ENCODE peak calls at places on chromosomes 4 and X, in ten cellular contexts. One of them, this sample, is unnamed.

GRCh38 chrX:71671043-71671829 is 3.9 kb downstream of the LOC101059915 start:
- DNase-seq in upper lobe of right lung: peak
- DNase-seq in heart left ventricle: no peak
- DNase-seq in fibroblast of the aortic adventitia: no peak
- DNase-seq in stomach: no peak
- DNase-seq in astrocyte of the spinal cord: no peak
- DNase-seq in A673: no peak
- DNase-seq in fibroblast of mammary gland: no peak
- DNase-seq in AG10803: no peak
- DNase-seq in vagina: peak
- DNase-seq in this sample: no peak

GRCh38 chrX:47191331-47191730 is 2.3 kb upstream of the UBA1 start:
- DNase-seq in upper lobe of right lung: no peak
- DNase-seq in heart left ventricle: no peak
- DNase-seq in fibroblast of the aortic adventitia: no peak
- DNase-seq in stomach: peak
- DNase-seq in astrocyte of the spinal cord: no peak
- DNase-seq in A673: peak
- DNase-seq in fibroblast of mammary gland: peak
- DNase-seq in AG10803: no peak
- DNase-seq in vagina: no peak
- DNase-seq in this sample: no peak

GRCh38 chr4:48017108-48017527 is 546 bp downstream of the NIPAL1 start:
- DNase-seq in upper lobe of right lung: peak
- DNase-seq in heart left ventricle: peak
- DNase-seq in fibroblast of the aortic adventitia: peak
- DNase-seq in stomach: peak
- DNase-seq in astrocyte of the spinal cord: peak
- DNase-seq in A673: peak
- DNase-seq in fibroblast of mammary gland: peak
- DNase-seq in AG10803: peak
- DNase-seq in vagina: no peak
- DNase-seq in this sample: peak

GRCh38 chr4:11546391-11547160 is 117.9 kb upstream of the HS3ST1 start:
- DNase-seq in upper lobe of right lung: no peak
- DNase-seq in heart left ventricle: no peak
- DNase-seq in fibroblast of the aortic adventitia: no peak
- DNase-seq in stomach: no peak
- DNase-seq in astrocyte of the spinal cord: no peak
- DNase-seq in A673: no peak
- DNase-seq in fibroblast of mammary gland: no peak
- DNase-seq in AG10803: no peak
- DNase-seq in vagina: no peak
- DNase-seq in this sample: no peak

GRCh38 chr4:99679204-99679603 is 21.6 kb upstream of the C4orf54 start:
- DNase-seq in upper lobe of right lung: no peak
- DNase-seq in heart left ventricle: peak
- DNase-seq in fibroblast of the aortic adventitia: peak
- DNase-seq in stomach: no peak
- DNase-seq in astrocyte of the spinal cord: no peak
- DNase-seq in A673: peak
- DNase-seq in fibroblast of mammary gland: no peak
- DNase-seq in AG10803: no peak
- DNase-seq in vagina: no peak
- DNase-seq in this sample: no peak

GRCh38 chr4:95850161-95850560 is 10.3 kb downstream of the PDHA2 start:
- DNase-seq in upper lobe of right lung: no peak
- DNase-seq in heart left ventricle: no peak
- DNase-seq in fibroblast of the aortic adventitia: no peak
- DNase-seq in stomach: no peak
- DNase-seq in astrocyte of the spinal cord: no peak
- DNase-seq in A673: no peak
- DNase-seq in fibroblast of mammary gland: no peak
- DNase-seq in AG10803: no peak
- DNase-seq in vagina: no peak
- DNase-seq in this sample: no peak

GRCh38 chr4:150070464-150071170 is 7.6 kb upstream of the DCLK2 start:
- DNase-seq in upper lobe of right lung: no peak
- DNase-seq in heart left ventricle: no peak
- DNase-seq in fibroblast of the aortic adventitia: peak
- DNase-seq in stomach: no peak
- DNase-seq in astrocyte of the spinal cord: peak
- DNase-seq in A673: no peak
- DNase-seq in fibroblast of mammary gland: peak
- DNase-seq in AG10803: peak
- DNase-seq in vagina: no peak
- DNase-seq in this sample: no peak

GRCh38 chr4:76430519-76431388 is 4.3 kb upstream of the SHROOM3 start:
- DNase-seq in upper lobe of right lung: no peak
- DNase-seq in heart left ventricle: no peak
- DNase-seq in fibroblast of the aortic adventitia: peak
- DNase-seq in stomach: no peak
- DNase-seq in astrocyte of the spinal cord: peak
- DNase-seq in A673: peak
- DNase-seq in fibroblast of mammary gland: peak
- DNase-seq in AG10803: peak
- DNase-seq in vagina: no peak
- DNase-seq in this sample: peak

GRCh38 chrX:95427389-95427788 is 1257.3 kb upstream of the DIAPH2 start:
- DNase-seq in upper lobe of right lung: no peak
- DNase-seq in heart left ventricle: no peak
- DNase-seq in fibroblast of the aortic adventitia: peak
- DNase-seq in stomach: no peak
- DNase-seq in astrocyte of the spinal cord: peak
- DNase-seq in A673: peak
- DNase-seq in fibroblast of mammary gland: peak
- DNase-seq in AG10803: no peak
- DNase-seq in vagina: no peak
- DNase-seq in this sample: no peak

GRCh38 chr4:188295899-188296298 is 156.7 kb downstream of the TRIML1 start:
- DNase-seq in upper lobe of right lung: no peak
- DNase-seq in heart left ventricle: no peak
- DNase-seq in fibroblast of the aortic adventitia: no peak
- DNase-seq in stomach: no peak
- DNase-seq in astrocyte of the spinal cord: no peak
- DNase-seq in A673: peak
- DNase-seq in fibroblast of mammary gland: peak
- DNase-seq in AG10803: peak
- DNase-seq in vagina: no peak
- DNase-seq in this sample: no peak

GRCh38 chr4:188297873-188298272 is 158.6 kb downstream of the TRIML1 start:
- DNase-seq in upper lobe of right lung: no peak
- DNase-seq in heart left ventricle: no peak
- DNase-seq in fibroblast of the aortic adventitia: no peak
- DNase-seq in stomach: no peak
- DNase-seq in astrocyte of the spinal cord: peak
- DNase-seq in A673: no peak
- DNase-seq in fibroblast of mammary gland: peak
- DNase-seq in AG10803: peak
- DNase-seq in vagina: no peak
- DNase-seq in this sample: no peak

DNA sequence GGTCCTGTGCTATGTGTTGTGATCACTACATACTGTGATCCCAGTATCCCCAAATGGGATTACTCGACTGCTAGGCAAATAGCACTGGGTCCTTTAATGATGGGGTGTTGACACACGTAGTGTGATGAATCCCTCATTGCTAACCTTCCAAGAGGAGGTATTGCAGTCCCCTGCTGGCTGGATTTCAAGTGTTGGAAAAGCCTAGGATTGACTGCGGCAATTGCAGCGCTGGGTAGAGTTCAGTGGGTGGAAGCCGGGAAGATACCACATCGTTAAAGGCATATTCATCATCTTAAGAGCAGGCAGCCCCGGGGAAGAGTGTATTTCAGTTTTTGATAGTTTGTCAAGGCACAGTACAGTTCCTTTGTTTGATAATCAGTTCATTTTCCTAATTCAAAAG is 159.9 kb downstream of the TRIML1 start:
- DNase-seq in upper lobe of right lung: no peak
- DNase-seq in heart left ventricle: no peak
- DNase-seq in fibroblast of the aortic adventitia: no peak
- DNase-seq in stomach: no peak
- DNase-seq in astrocyte of the spinal cord: no peak
- DNase-seq in A673: peak
- DNase-seq in fibroblast of mammary gland: peak
- DNase-seq in AG10803: no peak
- DNase-seq in vagina: no peak
- DNase-seq in this sample: no peak
- TF ChIP-seq CTCF in upper lobe of right lung: no peak
- TF ChIP-seq CTCF in heart left ventricle: no peak
- TF ChIP-seq CTCF in fibroblast of the aortic adventitia: no peak
- TF ChIP-seq CTCF in stomach: no peak
- TF ChIP-seq CTCF in astrocyte of the spinal cord: no peak
- TF ChIP-seq CTCF in A673: no peak
- TF ChIP-seq CTCF in fibroblast of mammary gland: no peak
- TF ChIP-seq CTCF in AG10803: no peak
- TF ChIP-seq CTCF in vagina: no peak
- TF ChIP-seq CTCF in this sample: no peak

GRCh38 chrX:56232221-56233082 is at the start of gene KLF8:
- DNase-seq in upper lobe of right lung: peak
- DNase-seq in heart left ventricle: peak
- DNase-seq in fibroblast of the aortic adventitia: no peak
- DNase-seq in stomach: peak
- DNase-seq in astrocyte of the spinal cord: no peak
- DNase-seq in A673: peak
- DNase-seq in fibroblast of mammary gland: peak
- DNase-seq in AG10803: no peak
- DNase-seq in vagina: no peak
- DNase-seq in this sample: no peak
- H3K4me3 ChIP-seq in upper lobe of right lung: peak
- H3K4me3 ChIP-seq in heart left ventricle: peak
- H3K4me3 ChIP-seq in fibroblast of the aortic adventitia: no peak
- H3K4me3 ChIP-seq in stomach: peak
- H3K4me3 ChIP-seq in astrocyte of the spinal cord: peak
- H3K4me3 ChIP-seq in A673: peak
- H3K4me3 ChIP-seq in fibroblast of mammary gland: peak
- H3K4me3 ChIP-seq in AG10803: peak
- H3K4me3 ChIP-seq in vagina: peak
- H3K4me3 ChIP-seq in this sample: peak

GRCh38 chr4:100935090-100935489 is 412.2 kb downstream of the PPP3CA start:
- DNase-seq in upper lobe of right lung: no peak
- DNase-seq in heart left ventricle: no peak
- DNase-seq in fibroblast of the aortic adventitia: peak
- DNase-seq in stomach: no peak
- DNase-seq in astrocyte of the spinal cord: no peak
- DNase-seq in A673: peak
- DNase-seq in fibroblast of mammary gland: peak
- DNase-seq in AG10803: no peak
- DNase-seq in vagina: no peak
- DNase-seq in this sample: no peak
- TF ChIP-seq CTCF in upper lobe of right lung: peak
- TF ChIP-seq CTCF in heart left ventricle: no peak
- TF ChIP-seq CTCF in fibroblast of the aortic adventitia: peak
- TF ChIP-seq CTCF in stomach: peak
- TF ChIP-seq CTCF in astrocyte of the spinal cord: peak
- TF ChIP-seq CTCF in A673: peak
- TF ChIP-seq CTCF in fibroblast of mammary gland: peak
- TF ChIP-seq CTCF in AG10803: peak
- TF ChIP-seq CTCF in vagina: no peak
- TF ChIP-seq CTCF in this sample: peak

GRCh38 chrX:48698306-48698705 is 1.8 kb downstream of the SUV39H1 start:
- DNase-seq in upper lobe of right lung: no peak
- DNase-seq in heart left ventricle: no peak
- DNase-seq in fibroblast of the aortic adventitia: no peak
- DNase-seq in stomach: no peak
- DNase-seq in astrocyte of the spinal cord: no peak
- DNase-seq in A673: no peak
- DNase-seq in fibroblast of mammary gland: no peak
- DNase-seq in AG10803: no peak
- DNase-seq in vagina: no peak
- DNase-seq in this sample: no peak
- H3K4me3 ChIP-seq in upper lobe of right lung: no peak
- H3K4me3 ChIP-seq in heart left ventricle: no peak
- H3K4me3 ChIP-seq in fibroblast of the aortic adventitia: no peak
- H3K4me3 ChIP-seq in stomach: no peak
- H3K4me3 ChIP-seq in astrocyte of the spinal cord: no peak
- H3K4me3 ChIP-seq in A673: no peak
- H3K4me3 ChIP-seq in fibroblast of mammary gland: no peak
- H3K4me3 ChIP-seq in AG10803: no peak
- H3K4me3 ChIP-seq in vagina: no peak
- H3K4me3 ChIP-seq in this sample: no peak

DNA sequence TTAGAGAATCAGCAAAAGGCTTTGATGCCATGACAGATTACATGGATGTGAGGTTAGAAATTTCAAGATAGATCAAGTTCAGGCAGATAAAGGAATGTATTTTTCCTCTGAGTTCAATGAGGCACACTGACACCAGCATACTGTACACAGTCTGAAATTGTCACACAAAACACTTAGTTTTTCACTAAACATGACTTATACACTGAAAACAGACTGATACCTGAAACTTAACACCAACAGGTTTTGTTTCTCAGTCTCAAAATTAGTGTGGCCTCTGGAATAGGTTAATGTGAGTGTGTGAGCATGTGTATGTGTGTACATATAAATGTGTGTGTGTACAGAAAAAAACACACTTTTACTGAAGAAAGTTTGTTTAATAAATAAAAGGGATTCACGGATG is 129.9 kb upstream of the SLITRK2 start:
- DNase-seq in upper lobe of right lung: no peak
- DNase-seq in heart left ventricle: no peak
- DNase-seq in fibroblast of the aortic adventitia: no peak
- DNase-seq in stomach: no peak
- DNase-seq in astrocyte of the spinal cord: no peak
- DNase-seq in A673: no peak
- DNase-seq in fibroblast of mammary gland: no peak
- DNase-seq in AG10803: no peak
- DNase-seq in vagina: no peak
- DNase-seq in this sample: no peak
- TF ChIP-seq CTCF in upper lobe of right lung: no peak
- TF ChIP-seq CTCF in heart left ventricle: no peak
- TF ChIP-seq CTCF in fibroblast of the aortic adventitia: no peak
- TF ChIP-seq CTCF in stomach: no peak
- TF ChIP-seq CTCF in astrocyte of the spinal cord: no peak
- TF ChIP-seq CTCF in A673: no peak
- TF ChIP-seq CTCF in fibroblast of mammary gland: no peak
- TF ChIP-seq CTCF in AG10803: no peak
- TF ChIP-seq CTCF in vagina: no peak
- TF ChIP-seq CTCF in this sample: no peak

DNA sequence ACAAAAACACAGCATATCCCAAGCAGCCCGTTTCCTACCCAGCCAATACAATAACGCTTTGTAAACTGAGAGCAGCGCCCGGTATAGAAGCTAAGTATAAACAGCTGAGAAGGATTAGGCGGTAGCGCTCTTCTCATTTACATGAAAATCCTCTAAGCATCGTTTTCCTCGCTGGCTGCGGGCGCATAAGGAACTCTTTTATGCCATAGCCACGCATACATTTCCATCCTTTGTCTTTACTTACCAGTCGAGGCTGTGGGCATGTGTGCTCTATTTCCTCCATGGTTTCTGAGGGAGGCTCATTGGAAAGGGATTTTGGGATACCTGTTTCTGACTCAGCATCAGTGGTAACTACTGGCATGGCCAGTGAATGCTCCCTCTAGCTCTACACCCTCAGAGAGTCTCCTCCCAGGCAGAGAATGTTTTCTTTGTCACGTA is 383 bp downstream of the PCYT1B start:
- DNase-seq in upper lobe of right lung: no peak
- DNase-seq in heart left ventricle: no peak
- DNase-seq in fibroblast of the aortic adventitia: peak
- DNase-seq in stomach: no peak
- DNase-seq in astrocyte of the spinal cord: no peak
- DNase-seq in A673: peak
- DNase-seq in fibroblast of mammary gland: peak
- DNase-seq in AG10803: no peak
- DNase-seq in vagina: no peak
- DNase-seq in this sample: peak
- H3K4me3 ChIP-seq in upper lobe of right lung: peak
- H3K4me3 ChIP-seq in heart left ventricle: peak
- H3K4me3 ChIP-seq in fibroblast of the aortic adventitia: no peak
- H3K4me3 ChIP-seq in stomach: peak
- H3K4me3 ChIP-seq in astrocyte of the spinal cord: peak
- H3K4me3 ChIP-seq in A673: peak
- H3K4me3 ChIP-seq in fibroblast of mammary gland: peak
- H3K4me3 ChIP-seq in AG10803: no peak
- H3K4me3 ChIP-seq in vagina: peak
- H3K4me3 ChIP-seq in this sample: no peak

This sample was measured in fibroblast of villous mesenchyme.